ENCODE peak calls at places on chromosomes 12 and 14, in nine cellular contexts. P is activated CD4-positive, alpha-beta T cell treated with anti-CD3 and anti-CD28 coated beads, Interleukin-2, amount 50 U/mL, for 48 hours; O is fibroblast of mammary gland; X is amniotic epithelial cell; C is nucleus accumbens; U is A549; G is pancreas; Y is smooth muscle cell of the brain vasculature; A is colonic mucosa. F is an unnamed sample.

GRCh38 chr14:21521526-21521925 is 4.6 kb downstream of the SALL2 start:
- DNase-seq in G (no peak), U (no peak), P (no peak), C (no peak), Y (no peak), O (peak; percentile 90), A (no peak), X (peak; percentile 81), F (peak; percentile 67)

GRCh38 chr14:99754141-99755067 is 38.8 kb upstream of the EML1 start:
- DNase-seq in P (peak; percentile 54), X (no peak), C (no peak), O (peak; percentile 62), G (no peak), U (no peak), Y (no peak), A (no peak), F (peak; percentile 40)

GRCh38 chr12:6550294-6551062 is 5.4 kb downstream of the IFFO1 start:
- DNase-seq in P (no peak), U (no peak), C (no peak), O (no peak), Y (no peak), X (no peak), G (no peak), A (no peak), F (no peak)

GRCh38 chr14:89845346-89845745 is 109.2 kb downstream of the EFCAB11 start:
- DNase-seq in O (peak; percentile 56), P (no peak), G (no peak), Y (peak; percentile 7), C (no peak), U (peak; percentile 78), A (no peak), X (peak; percentile 95), F (peak; percentile 95)

GRCh38 chr12:130873825-130874224 is 2.0 kb downstream of the RAN start:
- DNase-seq in C (no peak), P (peak; percentile 36), U (no peak), X (no peak), Y (no peak), A (no peak), G (no peak), O (peak; percentile 7), F (no peak)

GRCh38 chr14:52077261-52077984 is 8.6 kb upstream of the NID2 start:
- DNase-seq in P (no peak), G (no peak), C (no peak), A (no peak), U (no peak), X (no peak), Y (no peak), O (peak; percentile 36), F (no peak)

GRCh38 chr14:54808326-54809161 is 94.1 kb downstream of the GCH1 start:
- DNase-seq in Y (no peak), O (no peak), G (no peak), U (no peak), A (no peak), C (no peak), X (no peak), P (no peak), F (no peak)

GRCh38 chr14:72665259-72665658 is 228.6 kb downstream of the DPF3 start:
- DNase-seq in A (no peak), U (peak; percentile 74), C (no peak), G (no peak), P (no peak), O (peak; percentile 99), Y (peak; percentile 51), X (peak; percentile 99), F (peak; percentile 97)

GRCh38 chr14:102833991-102834390 is 56.7 kb downstream of the TRAF3 start:
- DNase-seq in C (no peak), X (no peak), P (no peak), O (no peak), A (no peak), G (no peak), Y (no peak), U (no peak), F (no peak)

GRCh38 chr14:24921903-24922302 is 128.0 kb downstream of the STXBP6 start:
- DNase-seq in U (no peak), X (peak; percentile 68), C (no peak), Y (no peak), G (no peak), P (no peak), A (no peak), O (peak; percentile 65), F (peak; percentile 26)

GRCh38 chr12:26520154-26520553 is 312.8 kb downstream of the ITPR2 start:
- DNase-seq in U (no peak), Y (no peak), X (no peak), A (no peak), C (no peak), O (no peak), P (no peak), G (no peak), F (no peak)

GRCh38 chr14:22118894-22119477 is 445.4 kb upstream of the OR4E1 start:
- DNase-seq in O (no peak), C (no peak), U (no peak), Y (no peak), A (no peak), G (no peak), P (no peak), X (peak; percentile 7), F (no peak)

GRCh38 chr12:98532687-98533304 is 17.4 kb downstream of the TMPO start:
- DNase-seq in P (no peak), O (peak; percentile 66), X (peak; percentile 53), A (no peak), Y (no peak), U (peak; percentile 79), C (no peak), G (no peak), F (peak; percentile 77)

GRCh38 chr14:61719344-61720301 is 24.3 kb downstream of the HIF1A start:
- DNase-seq in P (no peak), Y (no peak), X (no peak), G (no peak), C (no peak), A (no peak), U (no peak), O (no peak), F (no peak)

GRCh38 chr14:101289230-101289690 is 272.0 kb upstream of the DIO3 start:
- DNase-seq in X (no peak), C (no peak), P (no peak), O (no peak), U (no peak), G (no peak), A (peak; percentile 49), Y (no peak), F (no peak)

GRCh38 chr12:90149453-90149852 is 440.8 kb upstream of the ATP2B1 start:
- DNase-seq in U (no peak), Y (no peak), G (no peak), A (no peak), C (no peak), O (no peak), X (no peak), P (no peak), F (no peak)

GRCh38 chr12:75704208-75704607 is 192.8 kb upstream of the KRR1 start:
- DNase-seq in C (no peak), O (no peak), G (no peak), X (no peak), Y (no peak), P (no peak), A (no peak), U (no peak), F (no peak)

GRCh38 chr12:103881261-103881660 is 40.2 kb upstream of the NT5DC3 start:
- DNase-seq in G (no peak), Y (no peak), U (no peak), P (no peak), A (no peak), X (no peak), C (no peak), O (no peak), F (no peak)

GRCh38 chr14:101115652-101116051 is 212.1 kb upstream of the RTL1 start:
- DNase-seq in O (no peak), Y (no peak), G (no peak), X (no peak), A (no peak), C (no peak), P (no peak), U (no peak), F (no peak)

GRCh38 chr14:81341405-81342180 is 58.5 kb downstream of the STON2 start:
- DNase-seq in U (no peak), Y (no peak), G (no peak), O (peak; percentile 5), P (no peak), C (no peak), X (no peak), A (no peak), F (no peak)

GRCh38 chr12:24530689-24531088 is 418.2 kb downstream of the BCAT1 start:
- DNase-seq in A (no peak), C (no peak), U (no peak), Y (no peak), X (no peak), G (no peak), O (peak; percentile 31), P (no peak), F (no peak)

GRCh38 chr12:14991069-14991468 is 18.2 kb downstream of the PDE6H start:
- DNase-seq in Y (no peak), A (no peak), C (no peak), P (no peak), X (no peak), U (no peak), G (no peak), O (no peak), F (no peak)

GRCh38 chr12:88855301-88855700 is 275.0 kb upstream of the KITLG start:
- DNase-seq in X (no peak), A (no peak), G (no peak), C (no peak), U (no peak), P (no peak), Y (no peak), O (no peak), F (no peak)

GRCh38 chr12:125069616-125070015 is 4.4 kb downstream of the AACS start:
- DNase-seq in A (no peak), Y (no peak), O (no peak), X (no peak), C (no peak), G (no peak), P (no peak), U (no peak), F (no peak)